ENCODE peak calls at places on chromosomes 2 and 18, in five cellular contexts. T is OCI-LY7, Y is PC-3, A is hepatocyte, L is neural progenitor cell. V is an unnamed sample.

GRCh38 chr2:174153757-174154680 is 94.3 kb downstream of the OLA1 start:
- DNase-seq in A (peak), Y (no peak), T (no peak), L (no peak), V (no peak)

GRCh38 chr2:136131961-136132839 is 14.3 kb upstream of the CXCR4 start:
- DNase-seq in T (peak), Y (no peak), L (no peak), A (no peak), V (no peak)

GRCh38 chr2:230153390-230153976 is 66.3 kb downstream of the SP110 start:
- DNase-seq in T (no peak), L (peak), Y (no peak), A (peak), V (no peak)

GRCh38 chr2:218807626-218808025 is 24.0 kb downstream of the PRKAG3 start:
- DNase-seq in T (no peak), Y (peak), A (no peak), L (no peak), V (no peak)

GRCh38 chr2:159044804-159045286 is 76.4 kb downstream of the TANC1 start:
- DNase-seq in L (no peak), T (no peak), A (no peak), Y (peak), V (peak)

GRCh38 chr2:159206736-159207380 is 79.6 kb downstream of the WDSUB1 start:
- DNase-seq in A (no peak), Y (no peak), L (no peak), T (no peak), V (no peak)

GRCh38 chr2:169819106-169819505 is 5.6 kb downstream of the METTL5 start:
- DNase-seq in A (no peak), L (peak), Y (peak), T (no peak), V (no peak)

GRCh38 chr18:73785276-73785675 is 362.4 kb downstream of the FBXO15 start:
- DNase-seq in Y (peak), A (no peak), T (no peak), L (no peak), V (no peak)

GRCh38 chr2:25314514-25315315 is 27.0 kb downstream of the DNMT3A start:
- DNase-seq in Y (no peak), A (peak), L (peak), T (peak), V (peak)

GRCh38 chr18:70243131-70243530 is 37.6 kb upstream of the RTTN start:
- DNase-seq in Y (peak), L (no peak), T (no peak), A (peak), V (no peak)

DNA sequence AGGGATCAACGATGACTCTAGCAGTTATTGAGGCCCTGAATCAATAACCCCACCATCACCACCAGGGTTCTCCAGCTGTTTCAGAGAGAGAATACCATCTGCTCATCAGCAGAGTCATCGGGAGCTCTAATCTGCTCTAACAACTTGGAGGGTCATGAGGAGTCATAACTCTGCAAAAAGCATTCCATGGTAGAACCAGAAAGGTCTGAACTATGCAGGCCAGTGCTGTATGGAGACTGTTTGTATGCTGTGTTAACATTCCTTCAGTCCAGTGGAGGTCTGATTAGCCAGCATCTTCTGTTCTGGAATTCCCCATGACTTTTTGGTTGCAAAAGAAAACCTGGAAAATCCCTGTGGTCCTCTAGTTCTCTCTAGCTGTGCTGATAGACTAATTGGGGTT is 9.4 kb upstream of the ITGB6 start:
- DNase-seq in A (peak), Y (peak), T (no peak), L (no peak), V (no peak)
- TF ChIP-seq CTCF in A (no peak), Y (no peak), T (no peak), L (no peak), V (no peak)

GRCh38 chr2:168641636-168642035 is 160.8 kb upstream of the NOSTRIN start:
- DNase-seq in Y (no peak), L (no peak), T (no peak), A (no peak), V (no peak)

GRCh38 chr2:168642873-168643272 is 159.6 kb upstream of the NOSTRIN start:
- DNase-seq in L (no peak), A (no peak), Y (no peak), T (no peak), V (no peak)

GRCh38 chr2:168640039-168640438 is 162.4 kb upstream of the NOSTRIN start:
- DNase-seq in Y (no peak), L (no peak), T (no peak), A (no peak), V (no peak)

GRCh38 chr2:168645696-168646095 is 156.7 kb upstream of the NOSTRIN start:
- DNase-seq in A (no peak), Y (no peak), T (no peak), L (no peak), V (no peak)

GRCh38 chr2:168643979-168644378 is 158.5 kb upstream of the NOSTRIN start:
- DNase-seq in T (no peak), Y (no peak), A (no peak), L (no peak), V (no peak)
- TF ChIP-seq EZH2phosphoT487 in T (no peak), Y (no peak), A (no peak), L (no peak), V (no peak)

GRCh38 chr2:197870137-197870536 is 65.7 kb downstream of the PLCL1 start:
- DNase-seq in Y (no peak), A (no peak), T (no peak), L (no peak), V (no peak)

GRCh38 chr2:197871780-197872456 is 67.5 kb downstream of the PLCL1 start:
- DNase-seq in A (no peak), T (no peak), Y (no peak), L (peak), V (no peak)

GRCh38 chr2:197876524-197876923 is 72.1 kb downstream of the PLCL1 start:
- DNase-seq in L (no peak), T (no peak), Y (no peak), A (no peak), V (no peak)

GRCh38 chr2:197875736-197876135 is 71.3 kb downstream of the PLCL1 start:
- DNase-seq in Y (no peak), T (no peak), A (no peak), L (no peak), V (no peak)

DNA sequence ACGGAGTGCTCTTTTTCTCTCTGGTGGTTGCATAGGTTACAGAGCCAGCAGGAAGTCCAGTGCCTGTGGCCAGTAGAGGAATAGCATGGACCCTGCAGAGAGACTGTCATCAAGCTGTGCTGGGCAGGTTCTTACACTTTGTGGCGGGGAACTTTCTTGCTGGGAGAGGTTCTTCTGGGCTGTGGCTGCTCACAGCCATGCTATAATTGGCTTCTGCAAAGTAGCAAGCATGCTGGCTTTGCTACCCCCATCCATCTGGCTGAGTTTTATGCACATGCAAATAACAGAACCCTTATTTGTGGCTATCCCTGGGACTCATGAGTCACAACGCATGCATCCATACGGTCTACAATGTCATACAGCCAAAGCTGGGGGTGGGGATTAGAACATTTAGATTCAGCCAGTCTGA is 68.9 kb downstream of the PLCL1 start:
- DNase-seq in A (no peak), Y (peak), L (peak), T (no peak), V (peak)
- TF ChIP-seq CTCF in A (no peak), Y (no peak), L (peak), T (no peak), V (peak)

GRCh38 chr18:45962461-45962860 is 4.7 kb downstream of the EPG5 start:
- DNase-seq in A (peak), Y (peak), L (no peak), T (no peak), V (no peak)
- TF ChIP-seq EZH2phosphoT487 in A (no peak), Y (no peak), L (no peak), T (no peak), V (no peak)

DNA sequence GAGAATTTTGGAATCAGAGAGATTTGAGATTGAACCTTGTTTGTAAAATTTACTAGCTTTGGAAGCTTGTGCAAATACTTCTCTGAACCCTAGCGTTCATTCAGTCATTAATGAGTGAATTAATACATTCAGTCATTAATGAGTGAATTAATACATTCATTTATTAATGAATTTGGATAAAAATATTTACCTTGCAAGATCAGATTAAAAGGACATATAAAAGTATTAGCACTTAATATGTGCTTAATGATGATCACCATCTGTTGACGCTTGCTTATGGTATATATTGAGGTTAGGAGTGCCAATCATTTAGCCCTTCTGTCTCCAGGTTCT is 26.9 kb downstream of the EML4 start:
- DNase-seq in T (no peak), Y (no peak), A (no peak), L (no peak), V (no peak)
- TF ChIP-seq CTCF in T (no peak), Y (no peak), A (no peak), L (no peak), V (no peak)

GRCh38 chr2:189412330-189412953 is 28.8 kb upstream of the WDR75 start:
- DNase-seq in A (peak), Y (peak), T (peak), L (peak), V (peak)

GRCh38 chr2:189411860-189412259 is 29.4 kb upstream of the WDR75 start:
- DNase-seq in L (no peak), T (no peak), A (peak), Y (peak), V (no peak)

GRCh38 chr2:189409647-189410046 is 31.6 kb upstream of the WDR75 start:
- DNase-seq in A (no peak), Y (peak), L (no peak), T (no peak), V (no peak)

GRCh38 chr2:189409136-189409535 is 32.1 kb upstream of the WDR75 start:
- DNase-seq in Y (no peak), A (peak), T (no peak), L (no peak), V (no peak)

GRCh38 chr2:189413249-189413648 is 28.0 kb upstream of the WDR75 start:
- DNase-seq in Y (no peak), L (no peak), A (no peak), T (no peak), V (no peak)
- TF ChIP-seq EZH2phosphoT487 in Y (no peak), L (no peak), A (no peak), T (no peak), V (no peak)